ENCODE peak calls at places on chromosomes 12 and 14, in eight cellular contexts. O, G, T, X, Z, Y, M and P are unnamed samples. For H3K36me3, the result is how much of the 10 kb centered on the place peaks cover.

GRCh38 chr12:51183816-51184215 is 10.9 kb upstream of the TFCP2 start:
- DNase-seq in O (peak), G (no peak), T (no peak), X (no peak), Z (peak), Y (peak), M (peak), P (no peak)

GRCh38 chr14:68979722-68980552 is 835 bp upstream of the ACTN1 start:
- DNase-seq in O (no peak), G (peak), T (peak), X (peak), Z (peak), Y (peak), M (no peak), P (peak)

GRCh38 chr12:92107621-92108131 is 38.0 kb downstream of the BTG1 start:
- DNase-seq in O (no peak), G (peak), T (peak), X (no peak), Z (peak), Y (no peak), M (no peak), P (no peak)

GRCh38 chr12:124581299-124581698 is 13.9 kb upstream of the NCOR2 start:
- DNase-seq in O (no peak), G (no peak), T (no peak), X (no peak), Z (no peak), Y (no peak), M (no peak), P (peak)

GRCh38 chr14:87888136-87888999 is 104.6 kb downstream of the GALC start:
- DNase-seq in O (peak), G (peak), T (peak), X (no peak), Z (peak), Y (no peak), M (no peak), P (peak)

GRCh38 chr12:15712823-15713663 is 76.1 kb downstream of the EPS8 start:
- DNase-seq in O (no peak), G (no peak), T (no peak), X (no peak), Z (no peak), Y (no peak), M (no peak), P (peak)

GRCh38 chr14:84591827-84592540 is 938.0 kb upstream of the FLRT2 start:
- DNase-seq in O (no peak), G (no peak), T (no peak), X (no peak), Z (no peak), Y (no peak), M (no peak), P (no peak)

GRCh38 chr12:53989227-53990113 is 4.5 kb downstream of the HOXC10 start:
- DNase-seq in O (peak), G (no peak), T (peak), X (no peak), Z (peak), Y (peak), M (no peak), P (peak)

GRCh38 chr14:95886366-95886765 is 9.7 kb downstream of the TUNAR start:
- DNase-seq in O (no peak), G (no peak), T (no peak), X (no peak), Z (no peak), Y (no peak), M (no peak), P (no peak)

GRCh38 chr14:106044949-106045596 is 518.7 kb downstream of the TMEM121 start:
- DNase-seq in O (no peak), G (peak), T (no peak), X (no peak), Z (peak), Y (no peak), M (no peak), P (no peak)

GRCh38 chr14:54567634-54568561 is 970 bp downstream of the SAMD4A start:
- DNase-seq in O (peak), G (peak), T (peak), X (peak), Z (peak), Y (no peak), M (peak), P (peak)

GRCh38 chr12:54716284-54716683 is 68.1 kb upstream of the DCD start:
- DNase-seq in O (no peak), G (no peak), T (no peak), X (no peak), Z (no peak), Y (no peak), M (no peak), P (no peak)

GRCh38 chr12:52971701-52972329 is 22.9 kb downstream of the KRT18 start:
- DNase-seq in O (peak), G (peak), T (peak), X (no peak), Z (no peak), Y (peak), M (peak), P (peak)

GRCh38 chr14:68730367-68730766 is 62.5 kb downstream of the ZFP36L1 start:
- DNase-seq in O (no peak), G (no peak), T (no peak), X (no peak), Z (no peak), Y (no peak), M (no peak), P (no peak)

GRCh38 chr14:99752486-99753121 is 40.6 kb upstream of the EML1 start:
- DNase-seq in O (peak), G (no peak), T (no peak), X (no peak), Z (no peak), Y (peak), M (peak), P (peak)

GRCh38 chr14:95498622-95499353 is 17.7 kb downstream of the SYNE3 start:
- DNase-seq in O (peak), G (no peak), T (no peak), X (no peak), Z (no peak), Y (peak), M (no peak), P (no peak)

GRCh38 chr14:23302290-23303225 is at the start of gene PPP1R3E:
- DNase-seq in O (peak), G (peak), T (peak), X (peak), Z (peak), Y (peak), M (no peak), P (peak)

GRCh38 chr12:113204806-113205205 is 16.5 kb upstream of the TPCN1 start:
- DNase-seq in O (no peak), G (no peak), T (no peak), X (no peak), Z (no peak), Y (no peak), M (no peak), P (no peak)

GRCh38 chr12:42912367-42912766 is 322.8 kb upstream of the PRICKLE1 start:
- DNase-seq in O (no peak), G (no peak), T (no peak), X (no peak), Z (no peak), Y (no peak), M (no peak), P (no peak)

GRCh38 chr14:78007160-78007559 is 163.0 kb upstream of the NRXN3 start:
- DNase-seq in O (no peak), G (no peak), T (no peak), X (no peak), Z (no peak), Y (no peak), M (no peak), P (peak)

GRCh38 chr14:51473808-51474207 is 177.9 kb upstream of the FRMD6 start:
- DNase-seq in O (no peak), G (no peak), T (no peak), X (no peak), Z (no peak), Y (peak), M (peak), P (peak)

GRCh38 chr14:99698642-99699041 is 14.5 kb downstream of the CYP46A1 start:
- DNase-seq in O (no peak), G (no peak), T (no peak), X (peak), Z (no peak), Y (no peak), M (no peak), P (no peak)

GRCh38 chr14:59564356-59564755 is 12.3 kb downstream of the CCDC175 start:
- DNase-seq in O (no peak), G (peak), T (peak), X (no peak), Z (no peak), Y (no peak), M (no peak), P (no peak)

GRCh38 chr12:2384533-2385328 is 331.9 kb downstream of the CACNA1C start:
- DNase-seq in O (peak), G (peak), T (no peak), X (no peak), Z (peak), Y (peak), M (peak), P (no peak)

GRCh38 chr12:96061864-96062453 is 26.6 kb upstream of the LTA4H start:
- DNase-seq in O (peak), G (peak), T (peak), X (no peak), Z (peak), Y (peak), M (peak), P (peak)

GRCh38 chr14:58572092-58572853 is 65.5 kb upstream of the DACT1 start:
- DNase-seq in O (peak), G (no peak), T (peak), X (no peak), Z (no peak), Y (peak), M (peak), P (peak)

DNA sequence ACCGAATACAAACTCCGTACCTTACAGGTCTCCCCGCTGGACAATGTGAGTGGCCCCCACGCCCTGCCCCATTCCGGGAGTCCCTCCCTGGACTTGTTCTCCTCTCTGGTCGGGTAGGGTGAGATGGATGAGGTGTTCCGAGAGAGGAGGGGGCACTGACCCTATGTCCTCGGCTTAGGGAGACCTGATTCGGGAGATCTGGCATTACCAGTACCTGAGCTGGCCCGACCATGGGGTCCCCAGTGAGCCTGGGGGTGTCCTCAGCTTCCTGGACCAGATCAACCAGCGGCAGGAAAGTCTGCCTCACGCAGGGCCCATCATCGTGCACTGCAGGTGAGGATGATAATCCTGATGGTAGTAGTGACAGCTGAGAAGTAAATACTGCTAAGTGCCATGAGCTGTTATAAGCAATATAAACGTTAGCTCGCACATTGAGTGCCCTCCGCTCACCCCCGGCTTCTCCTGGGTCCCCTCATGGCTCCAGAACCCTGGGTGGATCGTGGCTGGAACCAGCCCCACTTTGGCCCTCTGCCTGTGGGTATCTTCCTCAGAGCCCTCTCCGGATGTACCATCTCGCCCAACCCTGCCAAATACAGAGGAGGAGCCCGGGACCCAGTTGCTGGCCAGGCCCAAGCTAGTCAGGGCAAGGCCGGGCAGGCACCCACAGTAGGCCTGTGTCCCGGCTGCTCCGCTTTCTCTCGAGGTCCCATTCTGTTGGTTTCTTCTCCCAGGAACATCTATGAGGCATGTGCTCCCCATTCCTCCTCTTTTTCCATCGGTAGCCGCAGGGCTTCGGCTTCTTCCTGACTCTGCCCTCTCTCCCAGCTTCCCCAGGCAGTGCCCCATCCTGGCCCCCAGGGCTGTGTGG is 6.8 kb downstream of the PTPN6 start:
- DNase-seq in O (no peak), G (no peak), T (no peak), X (no peak), Z (no peak), Y (no peak), M (no peak), P (no peak)
- H3K4me3 ChIP-seq in O (no peak), G (no peak), T (no peak), X (no peak), Z (no peak), Y (no peak), M (no peak), P (no peak)

GRCh38 chr14:71932229-71932951 is at the start of gene RGS6:
- DNase-seq in O (no peak), G (peak), T (peak), X (no peak), Z (peak), Y (no peak), M (no peak), P (peak)

GRCh38 chr14:71933026-71933587 is 878 bp downstream of the RGS6 start:
- DNase-seq in O (no peak), G (peak), T (peak), X (no peak), Z (no peak), Y (no peak), M (no peak), P (peak)

GRCh38 chr14:71931492-71932228 is 569 bp upstream of the RGS6 start:
- DNase-seq in O (no peak), G (no peak), T (peak), X (no peak), Z (peak), Y (no peak), M (no peak), P (peak)
- TF ChIP-seq CTCF in O (no peak), G (no peak), T (no peak), X (no peak), Z (no peak), Y (no peak), M (no peak), P (no peak)

GRCh38 chr14:64439141-64439540 is 26.2 kb upstream of the AKAP5 start:
- DNase-seq in O (no peak), G (no peak), T (no peak), X (no peak), Z (no peak), Y (no peak), M (no peak), P (no peak)

GRCh38 chr14:64444140-64444539 is 21.2 kb upstream of the AKAP5 start:
- DNase-seq in O (no peak), G (no peak), T (no peak), X (no peak), Z (no peak), Y (no peak), M (no peak), P (no peak)

GRCh38 chr14:64440494-64440893 is 24.8 kb upstream of the AKAP5 start:
- DNase-seq in O (peak), G (no peak), T (no peak), X (no peak), Z (no peak), Y (peak), M (no peak), P (no peak)

GRCh38 chr14:64444984-64445845 is 20.1 kb upstream of the AKAP5 start:
- DNase-seq in O (peak), G (no peak), T (no peak), X (no peak), Z (no peak), Y (peak), M (peak), P (peak)

DNA sequence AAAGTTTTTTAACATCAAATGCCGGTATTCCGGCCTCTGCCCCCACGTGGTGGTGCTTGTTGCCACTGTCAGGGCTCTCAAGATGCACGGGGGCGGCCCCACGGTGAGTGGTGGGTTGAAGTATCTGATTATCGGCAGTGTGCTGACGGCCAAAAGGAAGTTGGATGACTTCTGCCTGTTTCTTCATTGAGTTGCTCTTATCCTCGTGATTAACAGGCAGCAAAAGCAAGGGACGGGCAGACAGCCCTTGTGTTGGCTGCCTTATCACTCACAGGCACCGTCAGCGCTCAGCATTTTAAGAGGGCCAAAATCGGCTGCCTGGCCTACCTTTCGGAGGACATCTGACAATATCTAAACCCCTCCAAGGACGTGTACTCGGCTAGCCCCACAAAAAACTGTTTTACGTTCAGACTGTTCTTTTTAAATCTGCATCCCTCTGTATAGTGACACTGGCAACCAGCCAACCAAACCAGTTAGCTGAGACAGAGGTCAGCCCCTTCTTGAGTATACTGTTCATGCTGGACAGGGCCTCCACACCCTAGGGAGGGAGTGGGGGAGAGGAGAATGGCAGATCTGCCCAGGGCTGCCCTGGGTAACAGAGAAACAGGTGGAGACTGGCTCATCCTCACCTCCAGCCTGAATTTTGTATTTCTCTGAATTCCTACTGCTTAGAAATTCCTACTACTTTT is 22.9 kb upstream of the AKAP5 start:
- DNase-seq in O (no peak), G (no peak), T (no peak), X (no peak), Z (no peak), Y (no peak), M (no peak), P (no peak)
- H3K36me3 ChIP-seq in O (under half), G (under half), T (under half), X (under half), Z (half or more), Y (under half), M (under half), P (under half)

DNA sequence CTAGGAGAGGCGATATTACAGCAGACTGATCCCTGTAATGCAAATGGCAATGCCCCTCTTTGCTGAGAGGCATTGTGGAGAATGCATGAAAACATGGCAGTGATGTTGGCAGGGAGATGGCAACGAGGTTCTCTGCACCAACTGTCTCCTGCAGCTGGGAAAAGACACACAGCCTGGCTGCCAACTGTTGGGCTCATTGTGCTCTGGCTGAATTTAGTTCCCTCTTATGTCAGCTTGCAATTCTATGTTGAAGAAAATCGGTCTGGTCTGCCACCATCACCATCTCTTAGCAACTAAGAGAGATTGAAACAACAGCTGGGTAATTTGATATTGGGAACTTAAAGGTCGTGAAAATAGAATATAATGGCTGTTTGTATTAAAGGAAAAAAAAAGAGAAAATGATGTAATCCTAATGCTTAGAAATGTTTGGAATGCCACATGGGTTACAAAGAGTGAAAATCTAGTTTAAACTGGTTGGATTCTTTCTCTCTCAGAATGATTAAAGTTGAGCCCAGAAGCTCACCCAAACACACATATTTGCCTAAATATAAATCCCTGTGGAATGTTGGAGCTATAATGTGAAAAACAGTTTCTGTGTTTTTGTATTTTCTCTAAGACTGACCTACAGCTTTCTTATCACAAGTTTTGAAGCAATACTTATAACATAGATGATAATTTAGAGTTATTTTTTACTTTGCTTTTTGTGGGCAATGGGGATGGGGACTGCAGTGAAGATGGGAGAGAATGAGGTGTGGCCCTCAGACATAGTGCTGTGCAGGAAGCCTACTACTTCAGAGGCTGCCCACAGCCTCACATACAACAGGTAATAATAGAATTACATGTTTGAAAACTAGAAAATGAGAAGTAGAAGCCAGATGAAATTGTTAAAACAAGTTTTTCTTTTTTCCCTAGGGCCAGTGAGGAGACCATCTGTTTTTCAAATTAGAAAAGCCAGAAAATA is 143.7 kb downstream of the AKAP6 start:
- DNase-seq in O (peak), G (peak), T (peak), X (no peak), Z (no peak), Y (peak), M (peak), P (peak)
- H3K4me3 ChIP-seq in O (no peak), G (no peak), T (no peak), X (no peak), Z (no peak), Y (no peak), M (no peak), P (no peak)

DNA sequence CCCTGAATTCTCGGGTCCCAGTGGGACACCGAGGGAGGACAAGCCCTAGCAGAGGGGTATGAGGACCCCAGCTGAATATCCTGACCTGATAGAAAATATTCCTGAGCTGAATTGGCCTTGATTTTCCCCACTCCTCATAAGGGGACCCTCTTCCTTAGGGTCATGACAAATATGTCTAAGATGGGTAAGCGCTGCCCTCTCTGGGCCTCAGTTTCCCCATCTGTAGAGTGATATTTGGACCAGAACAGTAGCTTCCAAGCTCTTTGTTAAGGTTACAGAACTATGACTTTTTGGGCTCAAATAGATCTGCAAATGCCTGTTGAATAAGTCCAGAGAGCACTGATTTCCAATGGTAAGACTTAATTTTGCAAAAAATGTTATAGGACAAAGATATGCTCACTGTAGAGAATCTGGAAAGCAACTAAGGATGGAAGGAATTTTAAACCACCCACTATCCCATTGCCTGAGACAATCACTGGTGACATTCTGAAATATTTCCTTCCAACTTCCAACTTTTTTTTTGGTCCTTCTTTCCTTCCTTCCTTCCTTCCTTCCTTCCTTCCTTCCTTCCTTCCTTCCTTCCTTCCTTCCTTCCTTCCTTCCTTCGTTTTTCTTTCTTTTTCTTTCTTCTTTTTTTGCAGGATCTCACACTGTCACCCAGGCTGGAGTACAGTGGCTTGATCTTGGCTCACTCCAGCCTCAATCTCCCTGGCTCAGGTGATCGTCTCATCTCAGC is 32.0 kb downstream of the MYL2 start:
- DNase-seq in O (no peak), G (no peak), T (no peak), X (no peak), Z (no peak), Y (no peak), M (no peak), P (no peak)
- TF ChIP-seq CTCF in O (no peak), G (no peak), T (no peak), X (no peak), Z (no peak), Y (no peak), M (no peak), P (no peak)